ENCODE peak calls at places on chromosomes 16 and 17, in seven cellular contexts. O, J, B, D, V, S and L are unnamed samples.

GRCh38 chr16:57422026-57422944 is 17.7 kb downstream of the CCL17 start:
- DNase-seq in V (no peak), S (no peak), B (peak), O (peak), J (no peak), D (peak), L (no peak)

GRCh38 chr16:30934827-30935557 is 11.6 kb downstream of the FBXL19 start:
- DNase-seq in B (no peak), D (peak), V (no peak), S (no peak), O (no peak), J (no peak), L (no peak)

GRCh38 chr17:62966426-62967110 is 533 bp downstream of the TANC2 start:
- DNase-seq in J (peak), V (no peak), B (peak), O (no peak), D (no peak), S (peak), L (peak)

GRCh38 chr17:77205396-77206124 is 64.8 kb downstream of the SEC14L1 start:
- DNase-seq in V (no peak), J (no peak), S (no peak), D (no peak), B (no peak), O (no peak), L (no peak)

GRCh38 chr16:47053895-47054294 is 80.4 kb upstream of the DNAJA2 start:
- DNase-seq in V (no peak), J (peak), B (no peak), S (no peak), O (no peak), D (no peak), L (no peak)

GRCh38 chr16:15526097-15526496 is 91.7 kb downstream of the BMERB1 start:
- DNase-seq in V (no peak), S (no peak), O (no peak), B (no peak), D (no peak), J (no peak), L (no peak)

GRCh38 chr16:80063028-80063767 is 462.7 kb upstream of the MAF start:
- DNase-seq in J (no peak), B (peak), S (no peak), V (no peak), O (no peak), D (peak), L (no peak)

GRCh38 chr16:89945654-89946053 is 2.9 kb upstream of the DEF8 start:
- DNase-seq in J (no peak), V (no peak), S (no peak), O (no peak), B (peak), D (no peak), L (no peak)

GRCh38 chr17:34503804-34504203 is 75.6 kb upstream of the TMEM132E start:
- DNase-seq in O (no peak), J (no peak), B (no peak), D (no peak), V (no peak), S (peak), L (no peak)

GRCh38 chr17:28330671-28331070 is 4.6 kb downstream of the IFT20 start:
- DNase-seq in V (no peak), D (no peak), O (peak), B (no peak), J (no peak), S (no peak), L (no peak)

GRCh38 chr17:72025113-72025512 is 95.7 kb upstream of the SOX9 start:
- DNase-seq in O (no peak), J (no peak), V (no peak), B (no peak), S (no peak), D (no peak), L (no peak)

GRCh38 chr17:33640629-33641028 is 347.5 kb upstream of the ASIC2 start:
- DNase-seq in D (no peak), J (no peak), O (no peak), S (no peak), V (no peak), B (no peak), L (no peak)

GRCh38 chr17:27389542-27390140 is 66.6 kb upstream of the KSR1 start:
- DNase-seq in O (no peak), J (no peak), B (no peak), S (no peak), V (no peak), D (no peak), L (no peak)

GRCh38 chr16:24302636-24303035 is 46.5 kb downstream of the CACNG3 start:
- DNase-seq in J (no peak), D (no peak), V (no peak), B (no peak), O (peak), S (no peak), L (no peak)

GRCh38 chr17:1109606-1110523 is 69.9 kb downstream of the ABR start:
- DNase-seq in S (peak), V (peak), B (no peak), J (peak), D (no peak), O (no peak), L (no peak)

GRCh38 chr16:30484887-30485286 is 12.3 kb downstream of the ITGAL start:
- DNase-seq in J (no peak), O (no peak), S (no peak), B (no peak), V (no peak), D (no peak), L (no peak)

GRCh38 chr17:77607606-77608005 is 350.9 kb upstream of the TNRC6C start:
- DNase-seq in D (no peak), B (no peak), V (no peak), O (peak), J (peak), S (no peak), L (no peak)

GRCh38 chr16:77585852-77586251 is 136.5 kb upstream of the NUDT7 start:
- DNase-seq in V (no peak), O (no peak), J (no peak), B (no peak), D (peak), S (no peak), L (no peak)

GRCh38 chr17:42163113-42163512 is 8.3 kb upstream of the RAB5C start:
- DNase-seq in O (no peak), B (no peak), D (no peak), V (no peak), J (no peak), S (no peak), L (peak)
- TF ChIP-seq CTCF in O (no peak), B (no peak), D (peak), V (peak), J (peak), S (peak), L (peak)

DNA sequence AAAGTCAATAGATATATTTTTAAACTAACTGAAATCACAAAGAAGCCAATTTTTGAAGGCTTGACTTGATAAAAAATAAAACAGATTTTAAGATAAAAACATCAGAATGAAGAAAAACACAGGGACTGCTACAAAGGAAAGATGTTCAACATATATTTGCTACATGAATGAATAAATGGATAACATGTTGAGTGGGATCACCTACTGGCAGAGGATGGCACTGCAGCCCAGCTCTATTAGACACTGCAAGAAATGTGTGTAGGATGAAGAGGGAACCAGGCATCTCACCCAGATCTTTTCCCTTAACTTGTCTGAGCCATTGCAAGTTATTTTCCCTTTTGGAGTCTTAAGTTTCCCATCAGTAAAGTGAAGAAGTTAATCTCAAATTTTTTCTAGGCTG is 4.2 kb downstream of the AIPL1 start:
- DNase-seq in V (no peak), D (no peak), J (no peak), O (no peak), B (no peak), S (no peak), L (no peak)
- TF ChIP-seq CTCF in V (peak), D (peak), J (no peak), O (no peak), B (no peak), S (peak), L (peak)

GRCh38 chr16:10661236-10661635 is 33.5 kb downstream of the TEKT5 start:
- DNase-seq in O (no peak), S (no peak), B (no peak), J (no peak), D (no peak), V (no peak), L (no peak)

GRCh38 chr16:10661737-10662136 is 33.0 kb downstream of the TEKT5 start:
- DNase-seq in S (no peak), V (no peak), D (no peak), B (no peak), J (no peak), O (no peak), L (no peak)

GRCh38 chr16:10657925-10658324 is 36.8 kb downstream of the TEKT5 start:
- DNase-seq in V (no peak), O (no peak), S (no peak), D (no peak), J (no peak), B (no peak), L (no peak)

GRCh38 chr16:10656618-10657017 is 38.1 kb downstream of the TEKT5 start:
- DNase-seq in D (no peak), O (no peak), B (no peak), S (no peak), J (no peak), V (no peak), L (no peak)

DNA sequence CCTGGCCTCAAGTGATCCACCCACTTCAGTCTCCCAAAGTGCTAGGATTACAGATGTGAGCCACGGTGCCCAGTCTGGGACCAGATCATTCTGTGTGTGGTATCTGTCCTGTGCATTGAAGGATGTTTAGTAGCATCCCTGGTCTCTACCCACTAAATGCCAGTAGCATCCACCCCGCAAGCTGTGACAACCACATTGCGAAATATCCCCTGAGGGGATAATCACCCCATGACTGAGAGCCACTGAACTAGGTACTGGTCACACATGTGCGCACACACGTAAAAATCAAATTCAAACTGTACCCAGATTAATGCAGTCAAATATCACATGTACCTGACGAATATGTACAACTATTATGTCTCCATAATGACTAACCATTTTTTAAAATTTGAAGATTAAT is 35.8 kb downstream of the TEKT5 start:
- DNase-seq in D (no peak), B (no peak), S (no peak), J (no peak), O (no peak), V (no peak), L (no peak)
- TF ChIP-seq CTCF in D (no peak), B (no peak), S (no peak), J (no peak), O (no peak), V (no peak), L (no peak)

DNA sequence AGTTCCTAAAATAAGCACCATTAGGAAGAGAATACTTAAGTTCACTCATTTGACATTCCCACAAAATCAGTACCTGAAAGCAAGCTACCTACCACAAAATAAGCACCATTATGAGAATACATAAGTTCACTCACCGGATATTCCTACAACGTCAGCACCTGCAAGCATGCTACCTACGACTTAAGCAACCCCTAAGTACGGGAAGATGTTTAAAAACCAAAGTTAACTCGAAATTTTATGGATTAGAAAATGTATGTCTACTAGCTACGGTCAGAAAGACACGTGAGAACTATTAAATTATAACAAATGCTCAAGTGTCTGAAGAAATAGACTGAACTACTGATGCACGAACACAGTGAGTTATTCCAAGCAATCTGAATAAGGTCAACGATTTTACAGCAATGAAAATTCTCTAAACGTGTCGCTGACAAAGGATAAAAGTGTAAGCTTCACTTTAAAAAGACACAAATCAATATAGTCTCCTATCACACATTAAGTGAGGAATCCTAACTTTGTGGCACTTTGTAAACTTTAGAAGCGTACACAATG is 1.5 kb downstream of the GSPT1 start:
- DNase-seq in S (no peak), V (no peak), O (no peak), J (no peak), B (no peak), D (no peak), L (no peak)
- TF ChIP-seq CTCF in S (no peak), V (no peak), O (no peak), J (no peak), B (no peak), D (no peak), L (no peak)

GRCh38 chr17:42832934-42833770 is at the start of gene PSME3:
- DNase-seq in V (peak), J (peak), O (peak), S (peak), B (peak), D (peak), L (peak)
- TF ChIP-seq CTCF in V (no peak), J (peak), O (no peak), S (no peak), B (no peak), D (peak), L (no peak)

GRCh38 chr17:82230627-82231311 is 1.9 kb downstream of the SLC16A3 start:
- DNase-seq in V (peak), B (no peak), O (peak), S (peak), D (peak), J (peak), L (peak)
- TF ChIP-seq CTCF in V (peak), B (no peak), O (peak), S (peak), D (peak), J (peak), L (peak)

GRCh38 chr16:3782566-3782965 is 65.2 kb upstream of the TRAP1 start:
- DNase-seq in J (no peak), D (no peak), B (no peak), O (no peak), V (no peak), S (no peak), L (no peak)

GRCh38 chr16:3776316-3776715 is 59.0 kb upstream of the TRAP1 start:
- DNase-seq in B (no peak), V (no peak), O (no peak), J (no peak), D (no peak), S (no peak), L (no peak)

GRCh38 chr16:3783516-3783915 is 66.2 kb upstream of the TRAP1 start:
- DNase-seq in O (no peak), D (no peak), J (no peak), B (no peak), V (no peak), S (no peak), L (no peak)

GRCh38 chr16:3781421-3781820 is 64.1 kb upstream of the TRAP1 start:
- DNase-seq in V (no peak), J (no peak), O (no peak), S (no peak), D (no peak), B (no peak), L (no peak)

GRCh38 chr16:3780570-3780969 is 63.2 kb upstream of the TRAP1 start:
- DNase-seq in V (no peak), S (no peak), B (no peak), D (peak), O (no peak), J (no peak), L (no peak)
- TF ChIP-seq CTCF in V (no peak), S (no peak), B (no peak), D (no peak), O (no peak), J (no peak), L (no peak)

DNA sequence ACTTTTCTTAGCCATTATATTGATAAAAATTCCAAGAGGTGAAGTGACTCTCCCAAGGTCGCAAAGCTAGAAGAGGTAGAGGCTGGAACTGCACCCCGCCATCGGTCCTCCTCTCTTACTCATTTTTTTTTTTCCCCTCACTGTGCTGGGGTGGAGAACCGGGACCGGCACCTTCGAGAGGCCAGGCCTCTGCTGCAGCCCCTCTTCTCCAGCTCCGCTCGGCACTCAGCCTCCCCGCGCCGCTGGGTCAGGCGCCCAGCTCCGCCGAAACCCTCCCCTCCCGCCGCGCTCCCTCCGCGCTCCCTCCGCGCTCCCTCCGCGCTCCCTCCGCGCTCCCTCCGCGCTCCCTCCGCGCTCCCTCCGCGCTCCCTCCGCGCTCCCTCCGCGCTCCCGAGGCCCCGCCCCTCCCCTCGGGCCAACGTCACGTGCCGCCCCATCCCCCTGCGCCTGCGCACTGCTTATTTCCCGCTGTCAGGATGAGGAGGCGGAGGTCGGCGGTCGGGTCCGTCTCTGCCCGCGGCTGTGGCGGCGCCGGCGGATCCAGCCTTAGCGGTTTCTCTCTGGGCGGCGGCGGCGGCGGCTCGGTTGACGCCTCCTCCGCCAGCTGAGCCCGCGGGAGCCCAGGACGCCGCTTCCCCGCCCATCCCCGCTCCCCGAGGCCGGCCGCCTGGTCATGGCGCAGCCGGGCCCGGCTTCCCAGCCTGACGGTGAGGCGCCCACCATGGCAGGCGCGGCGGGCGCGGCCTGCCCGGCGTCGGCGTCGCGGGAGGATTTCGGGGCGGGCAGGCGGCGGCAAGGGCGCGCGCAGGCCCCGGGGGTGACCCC is at the start of gene RABEP1:
- DNase-seq in V (peak), J (peak), D (peak), B (peak), O (peak), S (peak), L (peak)
- TF ChIP-seq CTCF in V (peak), J (peak), D (no peak), B (peak), O (no peak), S (no peak), L (no peak)

DNA sequence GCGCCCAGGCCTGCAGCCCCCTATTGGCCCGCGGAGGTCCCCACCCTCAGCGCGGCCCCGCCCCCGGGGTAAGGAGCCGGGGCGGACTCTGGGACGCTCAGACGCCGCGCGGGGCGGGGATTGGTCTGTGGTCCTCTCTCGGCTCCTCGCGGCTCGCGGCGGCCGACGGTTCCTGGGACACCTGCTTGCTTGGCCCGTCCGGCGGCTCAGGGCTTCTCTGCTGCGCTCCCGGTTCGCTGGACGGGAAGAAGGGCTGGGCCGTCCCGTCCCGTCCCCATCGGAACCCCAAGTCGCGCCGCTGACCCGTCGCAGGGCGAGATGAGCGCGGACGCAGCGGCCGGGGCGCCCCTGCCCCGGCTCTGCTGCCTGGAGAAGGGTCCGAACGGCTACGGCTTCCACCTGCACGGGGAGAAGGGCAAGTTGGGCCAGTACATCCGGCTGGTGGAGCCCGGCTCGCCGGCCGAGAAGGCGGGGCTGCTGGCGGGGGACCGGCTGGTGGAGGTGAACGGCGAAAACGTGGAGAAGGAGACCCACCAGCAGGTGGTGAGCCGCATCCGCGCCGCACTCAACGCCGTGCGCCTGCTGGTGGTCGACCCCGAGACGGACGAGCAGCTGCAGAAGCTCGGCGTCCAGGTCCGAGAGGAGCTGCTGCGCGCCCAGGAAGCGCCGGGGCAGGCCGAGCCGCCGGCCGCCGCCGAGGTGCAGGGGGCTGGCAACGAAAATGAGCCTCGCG is at the start of gene NHERF1:
- DNase-seq in J (peak), V (peak), S (peak), B (peak), D (peak), O (peak), L (peak)
- TF ChIP-seq CTCF in J (peak), V (peak), S (no peak), B (no peak), D (peak), O (no peak), L (no peak)